ENCODE peak calls at places on chromosomes 1 and 21, in seven cellular contexts. N is mesendoderm; Y is ACHN; B is cardiac muscle cell; O is LoVo; C is activated gamma-delta T cell treated with Interleukin-2 at 50 U/mL for 16 hours; H is effector CD4-positive, alpha-beta T cell. X is an unnamed sample.

GRCh38 chr21:44869860-44870747 is 3.4 kb downstream of the PTTG1IP start:
- DNase-seq in N (peak), Y (peak), B (no peak), O (peak), C (no peak), H (no peak), X (no peak)

GRCh38 chr1:223188618-223189356 is 45.7 kb upstream of the TLR5 start:
- DNase-seq in N (no peak), Y (no peak), B (no peak), O (no peak), C (no peak), H (no peak), X (no peak)

GRCh38 chr1:109483658-109484518 is at the start of gene ATXN7L2:
- DNase-seq in N (peak), Y (peak), B (peak), O (peak), C (peak), H (peak), X (peak)

GRCh38 chr1:101288491-101288944 is 51.7 kb downstream of the S1PR1 start:
- DNase-seq in N (peak), Y (peak), B (peak), O (peak), C (peak), H (peak), X (peak)

GRCh38 chr1:2921970-2922686 is 99.1 kb upstream of the ACTRT2 start:
- DNase-seq in N (no peak), Y (no peak), B (no peak), O (peak), C (peak), H (peak), X (no peak)

GRCh38 chr1:22111620-22112019 is 31.3 kb downstream of the WNT4 start:
- DNase-seq in N (no peak), Y (no peak), B (no peak), O (no peak), C (no peak), H (no peak), X (no peak)

GRCh38 chr1:57024855-57025254 is 59.0 kb upstream of the C8B start:
- DNase-seq in N (no peak), Y (no peak), B (no peak), O (no peak), C (no peak), H (no peak), X (no peak)

GRCh38 chr1:201766117-201766863 is 62.7 kb upstream of the IPO9 start:
- DNase-seq in N (no peak), Y (peak), B (no peak), O (peak), C (no peak), H (no peak), X (no peak)

GRCh38 chr1:98783821-98784220 is 122.3 kb downstream of the SNX7 start:
- DNase-seq in N (peak), Y (no peak), B (no peak), O (no peak), C (no peak), H (no peak), X (no peak)

GRCh38 chr1:109040627-109041613 is 982 bp downstream of the WDR47 start:
- DNase-seq in N (peak), Y (peak), B (peak), O (no peak), C (peak), H (peak), X (peak)

GRCh38 chr1:234083460-234083859 is 179.0 kb downstream of the SLC35F3 start:
- DNase-seq in N (no peak), Y (no peak), B (no peak), O (no peak), C (no peak), H (no peak), X (no peak)

GRCh38 chr1:218872026-218872425 is 301.7 kb upstream of the LYPLAL1 start:
- DNase-seq in N (no peak), Y (no peak), B (no peak), O (no peak), C (no peak), H (no peak), X (no peak)

GRCh38 chr21:42691901-42692559 is 38.6 kb downstream of the PDE9A start:
- DNase-seq in N (no peak), Y (no peak), B (no peak), O (no peak), C (no peak), H (no peak), X (no peak)

GRCh38 chr1:155044812-155045690 is 6.1 kb upstream of the ADAM15 start:
- DNase-seq in N (peak), Y (peak), B (peak), O (peak), C (peak), H (peak), X (peak)

GRCh38 chr1:93965888-93966287 is 56.7 kb upstream of the GCLM start:
- DNase-seq in N (no peak), Y (no peak), B (no peak), O (no peak), C (no peak), H (no peak), X (no peak)

GRCh38 chr1:223887724-223888428 is 42.1 kb upstream of the TP53BP2 start:
- DNase-seq in N (no peak), Y (peak), B (peak), O (no peak), C (no peak), H (no peak), X (no peak)

GRCh38 chr1:116127848-116128540 is 16.8 kb downstream of the MAB21L3 start:
- DNase-seq in N (no peak), Y (no peak), B (no peak), O (no peak), C (no peak), H (no peak), X (no peak)

GRCh38 chr1:33310702-33311101 is 10.2 kb downstream of the A3GALT2 start:
- DNase-seq in N (no peak), Y (no peak), B (no peak), O (no peak), C (no peak), H (no peak), X (no peak)

GRCh38 chr1:28323720-28324119 is 5.1 kb upstream of the MED18 start:
- DNase-seq in N (no peak), Y (no peak), B (no peak), O (no peak), C (no peak), H (no peak), X (no peak)

GRCh38 chr1:72066431-72066830 is 215.9 kb downstream of the NEGR1 start:
- DNase-seq in N (no peak), Y (no peak), B (no peak), O (no peak), C (no peak), H (no peak), X (no peak)

GRCh38 chr1:18805116-18805515 is 54.3 kb downstream of the TAS1R2 start:
- DNase-seq in N (no peak), Y (no peak), B (no peak), O (no peak), C (no peak), H (no peak), X (no peak)

GRCh38 chr21:34510148-34511142 is 1.6 kb downstream of the KCNE1 start:
- DNase-seq in N (peak), Y (peak), B (peak), O (peak), C (no peak), H (no peak), X (peak)

GRCh38 chr1:242651817-242652216 is 127.3 kb upstream of the PLD5 start:
- DNase-seq in N (peak), Y (peak), B (peak), O (no peak), C (no peak), H (no peak), X (no peak)

GRCh38 chr1:92168657-92169056 is 49.1 kb upstream of the C1orf146 start:
- DNase-seq in N (peak), Y (no peak), B (no peak), O (no peak), C (no peak), H (no peak), X (no peak)

GRCh38 chr1:231272880-231273279 is 31.9 kb downstream of the GNPAT start:
- DNase-seq in N (peak), Y (no peak), B (no peak), O (no peak), C (no peak), H (no peak), X (no peak)

GRCh38 chr1:94281361-94282142 is 44.2 kb upstream of the ARHGAP29 start:
- DNase-seq in N (no peak), Y (no peak), B (peak), O (no peak), C (no peak), H (no peak), X (no peak)

GRCh38 chr1:36650200-36651065 is 167.7 kb upstream of the CSF3R start:
- DNase-seq in N (peak), Y (peak), B (peak), O (peak), C (peak), H (peak), X (peak)

GRCh38 chr1:225441314-225442119 is 13.7 kb upstream of the LBR start:
- DNase-seq in N (no peak), Y (peak), B (no peak), O (no peak), C (no peak), H (no peak), X (no peak)

GRCh38 chr1:202135221-202135721 is 9.3 kb downstream of the ARL8A start:
- DNase-seq in N (peak), Y (peak), B (peak), O (peak), C (peak), H (no peak), X (peak)

GRCh38 chr1:201771466-201771865 is 57.5 kb upstream of the IPO9 start:
- DNase-seq in N (no peak), Y (no peak), B (no peak), O (no peak), C (no peak), H (no peak), X (no peak)

GRCh38 chr1:220890582-220890981 is 11.3 kb downstream of the HLX start:
- DNase-seq in N (no peak), Y (no peak), B (no peak), O (no peak), C (no peak), H (no peak), X (no peak)

GRCh38 chr1:3598051-3598471 is 13.2 kb downstream of the MEGF6 start:
- DNase-seq in N (no peak), Y (no peak), B (peak), O (no peak), C (no peak), H (no peak), X (no peak)

GRCh38 chr1:84884671-84885389 is 8.2 kb downstream of the LPAR3 start:
- DNase-seq in N (no peak), Y (no peak), B (no peak), O (no peak), C (no peak), H (no peak), X (no peak)

GRCh38 chr1:218516526-218516925 is 171.4 kb downstream of the TGFB2 start:
- DNase-seq in N (no peak), Y (no peak), B (peak), O (no peak), C (no peak), H (no peak), X (no peak)

GRCh38 chr1:244665771-244666217 is 12.9 kb downstream of the DESI2 start:
- DNase-seq in N (peak), Y (no peak), B (no peak), O (no peak), C (no peak), H (no peak), X (no peak)

GRCh38 chr21:15433091-15433490 is 296.7 kb upstream of the USP25 start:
- DNase-seq in N (no peak), Y (no peak), B (no peak), O (no peak), C (no peak), H (no peak), X (no peak)